ENCODE peak calls at places on chromosomes 3 and 15, in ten cellular contexts. C is ELR; N is NK-92 treated with Interleukin-12 subunit alpha and Interleukin-12 subunit beta, amount 100 ng/mL, for 24 hours; L is glutamatergic neuron; O is A172; D is NAMALWA; K is astrocyte; F is stomach; Z is astrocyte of the spinal cord; V is GM23338. I is an unnamed sample.

GRCh38 chr15:74345051-74345450 is 22.4 kb downstream of the CYP11A1 start:
- DNase-seq in Z (peak; percentile 38), V (no peak), K (peak; percentile 52), D (no peak), C (peak; percentile 74), O (peak; percentile 24), L (no peak), F (no peak), N (no peak), I (no peak)

GRCh38 chr3:58577269-58577821 is at the start of gene FAM107A:
- DNase-seq in L (no peak), F (peak; percentile 44), O (no peak), K (peak; percentile 60), D (no peak), C (peak; percentile 49), V (peak; percentile 87), N (no peak), Z (peak; percentile 67), I (peak; percentile 58)

GRCh38 chr15:92614791-92615785 is 40.5 kb downstream of the FAM174B start:
- DNase-seq in L (no peak), K (no peak), N (no peak), F (peak; percentile 27), O (no peak), Z (no peak), C (no peak), V (no peak), D (no peak), I (no peak)

GRCh38 chr3:15180042-15180611 is 25.9 kb upstream of the CAPN7 start:
- DNase-seq in O (no peak), F (no peak), Z (no peak), C (no peak), K (no peak), L (no peak), V (no peak), D (peak; percentile 74), N (no peak), I (no peak)

GRCh38 chr15:60096157-60096556 is 92.0 kb downstream of the FOXB1 start:
- DNase-seq in Z (peak; percentile 53), O (peak; percentile 30), C (peak; percentile 78), F (no peak), K (peak; percentile 63), D (no peak), N (no peak), L (no peak), V (no peak), I (no peak)

GRCh38 chr15:79769081-79769481 is 127.7 kb downstream of the MTHFS start:
- DNase-seq in L (no peak), D (peak; percentile 52), Z (no peak), C (peak; percentile 48), O (peak; percentile 3), K (no peak), V (peak; percentile 28), F (no peak), N (no peak), I (no peak)

GRCh38 chr15:57220220-57220619 is 156.1 kb upstream of the CGNL1 start:
- DNase-seq in K (peak; percentile 71), D (no peak), L (no peak), O (no peak), N (no peak), Z (peak; percentile 79), V (no peak), C (peak; percentile 71), F (no peak), I (no peak)

GRCh38 chr3:184361532-184361931 is at the start of the genes CLCN2 and POLR2H:
- DNase-seq in K (no peak), L (peak; percentile 75), O (no peak), V (peak; percentile 80), F (peak; percentile 50), N (peak; percentile 29), D (peak; percentile 61), C (peak; percentile 65), Z (peak; percentile 46), I (peak; percentile 93)

GRCh38 chr3:194035406-194036138 is 100.4 kb upstream of the HES1 start:
- DNase-seq in Z (no peak), F (peak; percentile 43), O (no peak), V (no peak), C (no peak), K (no peak), N (no peak), L (no peak), D (no peak), I (no peak)

GRCh38 chr3:155890671-155891190 is 20.3 kb downstream of the GMPS start:
- DNase-seq in K (peak; percentile 22), N (no peak), Z (no peak), O (no peak), D (no peak), L (no peak), F (no peak), V (no peak), C (peak; percentile 45), I (no peak)

GRCh38 chr15:65344214-65344908 is 33.4 kb downstream of the IGDCC3 start:
- DNase-seq in K (no peak), F (no peak), L (peak; percentile 11), V (no peak), O (no peak), Z (no peak), D (no peak), C (no peak), N (no peak), I (no peak)

GRCh38 chr3:159236306-159236705 is 434.5 kb downstream of the MFSD1 start:
- DNase-seq in O (no peak), F (no peak), V (no peak), Z (peak; percentile 48), L (no peak), C (no peak), N (no peak), D (no peak), K (peak; percentile 24), I (no peak)

GRCh38 chr3:194134757-194135515 is 1.0 kb upstream of the HES1 start:
- DNase-seq in N (no peak), D (peak; percentile 94), K (peak; percentile 96), V (peak; percentile 92), F (peak; percentile 93), Z (peak; percentile 98), C (peak; percentile 92), O (peak; percentile 86), L (peak; percentile 80), I (peak; percentile 95)

GRCh38 chr3:2686816-2687502 is 423.2 kb downstream of the IL5RA start:
- DNase-seq in K (no peak), V (peak; percentile 46), C (no peak), D (no peak), N (no peak), Z (no peak), O (no peak), F (no peak), L (no peak), I (no peak)

GRCh38 chr15:31554261-31554660 is 227.6 kb downstream of the KLF13 start:
- DNase-seq in O (peak; percentile 65), L (no peak), V (no peak), C (peak; percentile 84), F (no peak), D (no peak), K (peak; percentile 88), N (no peak), Z (peak; percentile 93), I (no peak)

GRCh38 chr3:120129718-120130117 is 35.5 kb upstream of the GSK3B start:
- DNase-seq in K (no peak), L (no peak), V (peak; percentile 7), D (no peak), N (no peak), Z (peak; percentile 9), O (no peak), C (peak; percentile 43), F (no peak), I (no peak)

GRCh38 chr3:193782280-193782654 is 189.3 kb downstream of the OPA1 start:
- DNase-seq in L (no peak), Z (peak; percentile 17), O (peak; percentile 95), C (peak; percentile 8), F (peak; percentile 77), K (peak; percentile 80), D (no peak), N (no peak), V (no peak), I (peak; percentile 53)

GRCh38 chr15:28892789-28893610 is 7.2 kb downstream of the APBA2 start:
- DNase-seq in V (no peak), N (no peak), L (no peak), C (peak; percentile 52), Z (no peak), D (no peak), O (peak; percentile 45), F (no peak), K (peak; percentile 58), I (no peak)

GRCh38 chr3:9794400-9794799 is 1.5 kb downstream of the ARPC4 start:
- DNase-seq in Z (no peak), V (no peak), K (no peak), N (no peak), O (no peak), D (no peak), F (no peak), L (no peak), C (no peak), I (no peak)

GRCh38 chr3:157160652-157161480 is 919 bp upstream of the CCNL1 start:
- DNase-seq in F (peak; percentile 89), L (no peak), O (peak; percentile 88), V (peak; percentile 64), D (peak; percentile 74), N (peak; percentile 72), Z (peak; percentile 91), K (peak; percentile 92), C (peak; percentile 95), I (peak; percentile 64)

GRCh38 chr3:31066999-31067398 is 172.5 kb upstream of the GADL1 start:
- DNase-seq in Z (peak; percentile 97), C (peak; percentile 94), D (no peak), F (no peak), L (no peak), N (no peak), O (peak; percentile 91), V (no peak), K (peak; percentile 99), I (no peak)

GRCh38 chr15:39432007-39432406 is 148.9 kb upstream of the THBS1 start:
- DNase-seq in V (no peak), C (no peak), O (no peak), N (no peak), L (no peak), D (no peak), Z (no peak), F (no peak), K (no peak), I (no peak)

GRCh38 chr3:183579967-183580720 is 24.6 kb upstream of the KLHL6 start:
- DNase-seq in V (no peak), N (no peak), Z (no peak), C (peak; percentile 7), D (no peak), K (no peak), L (no peak), F (no peak), O (no peak), I (no peak)

I was measured in neural progenitor cell.